ENCODE peak calls at places on chromosomes 13 and 19, in four cellular contexts. One of them, this sample, is unnamed.
A peak's percentile ranks its signal among the peaks of the same experiment; 100 is the strongest.

GRCh38 chr19:3024870-3025515 is 4.1 kb downstream of the TLE2 start:
- DNase-seq in H1: peak; percentile 67
- DNase-seq in HepG2: no peak
- DNase-seq in GM12878: no peak
- DNase-seq in this sample: no peak

GRCh38 chr19:47255947-47256687 is at the start of gene CCDC9:
- DNase-seq in H1: peak; percentile 96
- DNase-seq in HepG2: peak; percentile 94
- DNase-seq in GM12878: peak; percentile 80
- DNase-seq in this sample: peak; percentile 88

GRCh38 chr13:97726664-97727235 is 226.7 kb upstream of the IPO5 start:
- DNase-seq in H1: no peak
- DNase-seq in HepG2: no peak
- DNase-seq in GM12878: no peak
- DNase-seq in this sample: no peak

GRCh38 chr19:371501-372160 is 27.0 kb upstream of the MIER2 start:
- DNase-seq in H1: no peak
- DNase-seq in HepG2: no peak
- DNase-seq in GM12878: no peak
- DNase-seq in this sample: no peak

GRCh38 chr19:43675269-43675879 is 5.4 kb upstream of the PLAUR start:
- DNase-seq in H1: no peak
- DNase-seq in HepG2: no peak
- DNase-seq in GM12878: peak; percentile 34
- DNase-seq in this sample: no peak

GRCh38 chr13:58134525-58134924 is 503.0 kb downstream of the PCDH17 start:
- DNase-seq in H1: no peak
- DNase-seq in HepG2: no peak
- DNase-seq in GM12878: no peak
- DNase-seq in this sample: no peak

GRCh38 chr13:99265823-99266426 is 7.7 kb upstream of the GPR18 start:
- DNase-seq in H1: no peak
- DNase-seq in HepG2: peak; percentile 46
- DNase-seq in GM12878: no peak
- DNase-seq in this sample: no peak

GRCh38 chr19:39890755-39891551 is 43.5 kb downstream of the FCGBP start:
- DNase-seq in H1: no peak
- DNase-seq in HepG2: no peak
- DNase-seq in GM12878: no peak
- DNase-seq in this sample: no peak

GRCh38 chr19:36997152-36997842 is 80.9 kb upstream of the ZNF420 start:
- DNase-seq in H1: no peak
- DNase-seq in HepG2: no peak
- DNase-seq in GM12878: no peak
- DNase-seq in this sample: no peak

GRCh38 chr13:111156421-111156820 is 41.3 kb downstream of the ARHGEF7 start:
- DNase-seq in H1: no peak
- DNase-seq in HepG2: no peak
- DNase-seq in GM12878: no peak
- DNase-seq in this sample: no peak

GRCh38 chr13:91863699-91864098 is 465.3 kb downstream of the GPC5 start:
- DNase-seq in H1: no peak
- DNase-seq in HepG2: no peak
- DNase-seq in GM12878: no peak
- DNase-seq in this sample: no peak

GRCh38 chr19:51702754-51703654 is 9.9 kb downstream of the SPACA6 start:
- DNase-seq in H1: peak; percentile 81
- DNase-seq in HepG2: no peak
- DNase-seq in GM12878: no peak
- DNase-seq in this sample: no peak

GRCh38 chr13:76292726-76293125 is 593.5 kb downstream of the KCTD12 start:
- DNase-seq in H1: no peak
- DNase-seq in HepG2: no peak
- DNase-seq in GM12878: no peak
- DNase-seq in this sample: no peak

GRCh38 chr13:29402168-29402621 is 193.3 kb downstream of the SLC7A1 start:
- DNase-seq in H1: no peak
- DNase-seq in HepG2: no peak
- DNase-seq in GM12878: no peak
- DNase-seq in this sample: no peak

GRCh38 chr13:99237981-99238662 is 20.1 kb downstream of the GPR18 start:
- DNase-seq in H1: no peak
- DNase-seq in HepG2: no peak
- DNase-seq in GM12878: no peak
- DNase-seq in this sample: no peak

GRCh38 chr13:51729853-51730553 is 74.0 kb downstream of the DHRS12 start:
- DNase-seq in H1: no peak
- DNase-seq in HepG2: peak; percentile 70
- DNase-seq in GM12878: no peak
- DNase-seq in this sample: no peak

GRCh38 chr13:37090912-37091311 is 14.6 kb downstream of the CSNK1A1L start:
- DNase-seq in H1: no peak
- DNase-seq in HepG2: no peak
- DNase-seq in GM12878: no peak
- DNase-seq in this sample: no peak

GRCh38 chr13:85406269-85406975 is 392.8 kb downstream of the SLITRK6 start:
- DNase-seq in H1: no peak
- DNase-seq in HepG2: no peak
- DNase-seq in GM12878: no peak
- DNase-seq in this sample: no peak

GRCh38 chr19:54158812-54159351 is 639 bp downstream of the LENG1 start:
- DNase-seq in H1: no peak
- DNase-seq in HepG2: no peak
- DNase-seq in GM12878: no peak
- DNase-seq in this sample: no peak

GRCh38 chr13:20814224-20814910 is 40.6 kb upstream of the EEF1AKMT1 start:
- DNase-seq in H1: no peak
- DNase-seq in HepG2: no peak
- DNase-seq in GM12878: no peak
- DNase-seq in this sample: no peak

GRCh38 chr19:10007366-10007765 is 2.9 kb downstream of the COL5A3 start:
- DNase-seq in H1: no peak
- DNase-seq in HepG2: no peak
- DNase-seq in GM12878: no peak
- DNase-seq in this sample: no peak

GRCh38 chr13:46386426-46386995 is 541 bp downstream of the RUBCNL start:
- DNase-seq in H1: peak; percentile 62
- DNase-seq in HepG2: no peak
- DNase-seq in GM12878: no peak
- DNase-seq in this sample: no peak

GRCh38 chr13:44814836-44815235 is 174.4 kb downstream of the NUFIP1 start:
- DNase-seq in H1: no peak
- DNase-seq in HepG2: no peak
- DNase-seq in GM12878: no peak
- DNase-seq in this sample: no peak

GRCh38 chr13:110420626-110421025 is 113.5 kb downstream of the COL4A2 start:
- DNase-seq in H1: no peak
- DNase-seq in HepG2: no peak
- DNase-seq in GM12878: no peak
- DNase-seq in this sample: no peak

GRCh38 chr13:95509521-95510315 is 42.8 kb upstream of the CLDN10 start:
- DNase-seq in H1: no peak
- DNase-seq in HepG2: no peak
- DNase-seq in GM12878: no peak
- DNase-seq in this sample: no peak

GRCh38 chr19:15779756-15780476 is 7.5 kb upstream of the OR10H5 start:
- DNase-seq in H1: no peak
- DNase-seq in HepG2: peak; percentile 45
- DNase-seq in GM12878: no peak
- DNase-seq in this sample: peak; percentile 42

GRCh38 chr13:102667911-102668310 is 26.9 kb downstream of the METTL21C start:
- DNase-seq in H1: no peak
- DNase-seq in HepG2: peak; percentile 58
- DNase-seq in GM12878: no peak
- DNase-seq in this sample: no peak

GRCh38 chr19:2246801-2247361 is 2.2 kb upstream of the AMH start:
- DNase-seq in H1: no peak
- DNase-seq in HepG2: no peak
- DNase-seq in GM12878: no peak
- DNase-seq in this sample: no peak

GRCh38 chr19:13212759-13213330 is 62.6 kb downstream of the IER2 start:
- DNase-seq in H1: peak; percentile 86
- DNase-seq in HepG2: peak; percentile 58
- DNase-seq in GM12878: peak; percentile 20
- DNase-seq in this sample: peak; percentile 57

GRCh38 chr13:20566424-20566916 is 487 bp upstream of the IFT88 start:
- DNase-seq in H1: no peak
- DNase-seq in HepG2: peak; percentile 76
- DNase-seq in GM12878: no peak
- DNase-seq in this sample: peak; percentile 27

GRCh38 chr19:44025217-44025936 is at the start of gene ZNF222:
- DNase-seq in H1: peak; percentile 75
- DNase-seq in HepG2: peak; percentile 76
- DNase-seq in GM12878: peak; percentile 68
- DNase-seq in this sample: peak; percentile 23

GRCh38 chr19:47593860-47594259 is 15.1 kb upstream of the BICRA start:
- DNase-seq in H1: no peak
- DNase-seq in HepG2: no peak
- DNase-seq in GM12878: no peak
- DNase-seq in this sample: no peak

GRCh38 chr13:44274838-44275237 is 98.8 kb upstream of the SERP2 start:
- DNase-seq in H1: no peak
- DNase-seq in HepG2: no peak
- DNase-seq in GM12878: no peak
- DNase-seq in this sample: no peak

GRCh38 chr13:28819748-28820098 is 416 bp upstream of the MTUS2 start:
- DNase-seq in H1: peak; percentile 92
- DNase-seq in HepG2: peak; percentile 9
- DNase-seq in GM12878: no peak
- DNase-seq in this sample: peak; percentile 51

GRCh38 chr13:23354520-23354919 is 79.0 kb downstream of the SACS start:
- DNase-seq in H1: no peak
- DNase-seq in HepG2: no peak
- DNase-seq in GM12878: no peak
- DNase-seq in this sample: no peak

GRCh38 chr13:21079761-21080730 is 18.7 kb upstream of the LATS2 start:
- DNase-seq in H1: no peak
- DNase-seq in HepG2: peak; percentile 19
- DNase-seq in GM12878: no peak
- DNase-seq in this sample: no peak

GRCh38 chr13:27424246-27425150 is at the start of gene GTF3A:
- DNase-seq in H1: peak; percentile 87
- DNase-seq in HepG2: peak; percentile 59
- DNase-seq in GM12878: peak; percentile 71
- DNase-seq in this sample: peak; percentile 63

DNA sequence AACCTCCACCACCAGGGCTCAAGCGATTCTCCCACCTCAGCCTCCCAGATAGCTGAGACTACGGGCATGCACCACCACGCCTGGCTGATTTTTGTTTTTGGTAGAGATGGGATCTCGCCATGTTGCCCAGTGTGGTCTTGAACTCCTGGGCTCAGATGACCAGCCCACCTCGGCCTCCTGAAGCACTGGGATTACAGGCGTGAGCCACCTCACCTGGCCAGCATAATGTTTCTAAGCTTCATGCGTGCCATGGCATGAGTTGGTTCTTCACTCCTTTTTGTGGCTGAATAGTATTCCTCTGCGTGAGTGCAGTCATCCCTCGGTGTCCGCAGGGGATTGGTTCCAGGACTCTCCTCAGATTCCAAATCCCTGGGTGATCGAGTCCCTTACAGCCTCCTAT is 4.2 kb upstream of the ZNF579 start:
- DNase-seq in H1: no peak
- DNase-seq in HepG2: no peak
- DNase-seq in GM12878: no peak
- DNase-seq in this sample: no peak
- H3K9ac ChIP-seq in H1: no peak overlapping the region
- H3K9ac ChIP-seq in HepG2: no peak overlapping the region
- H3K9ac ChIP-seq in GM12878: no peak overlapping the region
- H3K9ac ChIP-seq in this sample: no peak overlapping the region

GRCh38 chr13:48741377-48741776 is 87.6 kb downstream of the CYSLTR2 start:
- DNase-seq in H1: no peak
- DNase-seq in HepG2: no peak
- DNase-seq in GM12878: no peak
- DNase-seq in this sample: no peak
- TF ChIP-seq SUZ12 in H1: no peak
- TF ChIP-seq SUZ12 in HepG2: no peak
- TF ChIP-seq SUZ12 in GM12878: no peak
- TF ChIP-seq SUZ12 in this sample: no peak

DNA sequence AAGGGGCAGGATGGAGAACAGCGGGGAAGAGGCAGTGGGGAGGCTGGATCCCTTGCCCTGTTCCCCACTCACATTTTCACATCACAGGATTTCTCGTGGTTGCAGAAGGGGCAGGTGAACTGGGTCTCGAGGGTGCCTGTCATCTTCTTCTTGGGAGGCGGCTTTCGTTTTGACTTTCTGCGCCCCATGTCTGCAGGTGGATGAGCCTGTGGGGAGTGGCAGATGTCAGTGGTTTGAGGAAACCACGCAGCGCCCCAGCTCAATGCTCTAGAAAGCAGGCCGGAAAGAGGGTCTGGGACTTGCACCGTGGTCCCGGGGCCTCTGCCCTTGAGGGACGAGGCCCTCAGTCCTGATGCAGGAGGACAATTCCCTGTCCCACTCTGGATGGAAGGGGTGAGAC is 4.9 kb downstream of the ELOF1 start:
- DNase-seq in H1: no peak
- DNase-seq in HepG2: no peak
- DNase-seq in GM12878: peak; percentile 45
- DNase-seq in this sample: no peak
- H3K9ac ChIP-seq in H1: no peak overlapping the region
- H3K9ac ChIP-seq in HepG2: no peak overlapping the region
- H3K9ac ChIP-seq in GM12878: no peak overlapping the region
- H3K9ac ChIP-seq in this sample: no peak overlapping the region

GRCh38 chr13:113664751-113665581 is 2.1 kb upstream of the GRK1 start:
- DNase-seq in H1: no peak
- DNase-seq in HepG2: no peak
- DNase-seq in GM12878: no peak
- DNase-seq in this sample: no peak

GRCh38 chr13:113661506-113661905 is 3.5 kb upstream of the ATP4B start:
- DNase-seq in H1: no peak
- DNase-seq in HepG2: no peak
- DNase-seq in GM12878: no peak
- DNase-seq in this sample: no peak

GRCh38 chr13:113665582-113666323 is 1.3 kb upstream of the GRK1 start:
- DNase-seq in H1: no peak
- DNase-seq in HepG2: no peak
- DNase-seq in GM12878: no peak
- DNase-seq in this sample: no peak

GRCh38 chr13:113666324-113666660 is 727 bp upstream of the GRK1 start:
- DNase-seq in H1: no peak
- DNase-seq in HepG2: no peak
- DNase-seq in GM12878: no peak
- DNase-seq in this sample: no peak

DNA sequence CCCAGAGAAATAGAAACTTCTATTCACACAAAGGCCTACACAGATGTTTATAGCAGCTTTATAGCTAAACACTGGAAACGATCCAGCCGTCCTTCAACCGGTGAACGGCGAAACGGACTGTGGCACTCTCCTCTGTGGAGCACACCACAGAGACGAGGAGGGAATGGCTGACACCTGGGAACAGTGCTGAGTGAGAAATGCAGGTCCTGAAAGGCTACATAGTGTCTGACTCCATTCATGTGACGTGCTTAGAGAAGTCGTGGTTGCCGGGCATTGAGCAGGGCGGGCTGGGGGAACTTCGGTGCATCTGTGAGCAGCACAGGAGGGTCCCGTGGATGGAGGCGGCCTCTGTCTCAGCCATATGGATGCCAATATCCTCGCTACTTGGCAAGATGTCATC is 3.1 kb upstream of the GRK1 start:
- DNase-seq in H1: no peak
- DNase-seq in HepG2: no peak
- DNase-seq in GM12878: no peak
- DNase-seq in this sample: no peak
- TF ChIP-seq SUZ12 in H1: no peak
- TF ChIP-seq SUZ12 in HepG2: no peak
- TF ChIP-seq SUZ12 in GM12878: no peak
- TF ChIP-seq SUZ12 in this sample: no peak

This sample was measured in NT2/D1.